ENCODE peak calls at places on chromosomes 2 and 18, in seven cellular contexts. Y is mesenchymal stem cell, P is fibroblast of lung, E is right cardiac atrium, Z is upper lobe of right lung, U is SJSA1, R is IMR-90. W is an unnamed sample. For H3K27me3 and H3K4me1, the result is how much of the 10 kb centered on the place peaks cover.

GRCh38 chr2:237967463-237967871 is 653 bp downstream of the UBE2F start:
- DNase-seq in Y (peak), U (no peak), P (peak), R (no peak), Z (peak), E (peak), W (peak)

GRCh38 chr2:113184531-113185230 is 10.9 kb downstream of the PSD4 start:
- DNase-seq in Z (no peak), Y (no peak), U (no peak), P (no peak), R (no peak), E (no peak), W (no peak)

GRCh38 chr2:29629495-29629894 is 291.9 kb downstream of the ALK start:
- DNase-seq in R (no peak), Z (no peak), Y (no peak), U (no peak), P (no peak), E (no peak), W (no peak)

GRCh38 chr2:74439373-74440004 is 2.2 kb downstream of the RTKN start:
- DNase-seq in R (no peak), P (no peak), Z (no peak), E (peak), U (no peak), Y (no peak), W (no peak)

GRCh38 chr2:75190271-75190990 is 8.9 kb downstream of the TACR1 start:
- DNase-seq in P (no peak), R (no peak), U (no peak), E (no peak), Y (no peak), Z (no peak), W (no peak)

GRCh38 chr2:130241041-130241707 is 42.9 kb upstream of the TUBA3E start:
- DNase-seq in Y (peak), U (peak), P (peak), E (no peak), R (peak), Z (no peak), W (no peak)

GRCh38 chr2:20651731-20652099 is 817 bp upstream of the HS1BP3 start:
- DNase-seq in P (no peak), E (no peak), R (no peak), Y (no peak), Z (no peak), U (no peak), W (no peak)

GRCh38 chr2:72921866-72922265 is 4.5 kb downstream of the EMX1 start:
- DNase-seq in E (no peak), Y (no peak), R (no peak), U (no peak), Z (no peak), P (no peak), W (no peak)

GRCh38 chr2:97713296-97714083 is at the start of gene ZAP70:
- DNase-seq in U (no peak), P (no peak), E (no peak), R (no peak), Y (no peak), Z (peak), W (no peak)

GRCh38 chr2:126315840-126316239 is 340.1 kb upstream of the GYPC start:
- DNase-seq in R (no peak), P (no peak), E (no peak), Z (no peak), U (no peak), Y (no peak), W (no peak)

GRCh38 chr18:2914185-2914584 is 67.4 kb downstream of the EMILIN2 start:
- DNase-seq in R (no peak), E (peak), Y (no peak), U (no peak), Z (no peak), P (no peak), W (no peak)

GRCh38 chr2:231791107-231791506 is 4.9 kb downstream of the COPS7B start:
- DNase-seq in U (no peak), P (no peak), R (no peak), E (no peak), Y (no peak), Z (no peak), W (no peak)
- H3K27me3 ChIP-seq in U (under half), P (under half), R (under half), E (under half), Y (under half), Z (under half), W (under half)

DNA sequence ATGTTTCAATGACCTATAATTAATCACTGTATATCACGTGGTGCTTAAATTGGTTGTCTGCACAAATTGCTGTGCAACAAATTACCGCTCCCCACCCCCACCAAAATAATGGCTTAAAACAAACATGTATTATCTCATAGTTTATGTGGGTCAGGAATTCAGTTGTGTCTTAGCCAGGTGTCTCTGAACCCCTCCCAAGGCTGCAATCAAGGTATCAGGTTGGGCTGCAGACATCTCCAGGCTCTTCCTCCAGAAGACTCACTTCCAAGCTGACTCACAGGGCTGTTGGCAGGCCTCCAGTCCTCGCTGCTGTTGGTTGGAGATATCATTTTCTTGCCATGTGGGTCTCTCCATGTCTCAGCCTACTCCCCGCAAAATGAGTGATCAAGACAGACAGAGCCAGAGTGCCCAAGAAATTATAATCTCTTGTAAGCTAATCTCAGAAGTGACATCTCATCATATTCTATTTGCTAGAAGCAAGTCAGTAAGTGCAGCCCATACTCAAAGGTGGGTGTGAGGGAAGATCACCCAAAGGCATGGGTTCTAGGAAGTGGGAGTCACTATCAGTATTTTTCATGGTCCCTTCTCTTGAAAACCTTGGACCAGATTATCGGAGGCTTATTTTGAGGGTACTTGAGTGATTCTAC is 38.4 kb downstream of the SPC25 start:
- DNase-seq in Z (no peak), R (peak), Y (peak), P (peak), U (no peak), E (peak), W (peak)
- H3K4me1 ChIP-seq in Z (under half), R (under half), Y (under half), P (under half), U (under half), E (under half), W (under half)

DNA sequence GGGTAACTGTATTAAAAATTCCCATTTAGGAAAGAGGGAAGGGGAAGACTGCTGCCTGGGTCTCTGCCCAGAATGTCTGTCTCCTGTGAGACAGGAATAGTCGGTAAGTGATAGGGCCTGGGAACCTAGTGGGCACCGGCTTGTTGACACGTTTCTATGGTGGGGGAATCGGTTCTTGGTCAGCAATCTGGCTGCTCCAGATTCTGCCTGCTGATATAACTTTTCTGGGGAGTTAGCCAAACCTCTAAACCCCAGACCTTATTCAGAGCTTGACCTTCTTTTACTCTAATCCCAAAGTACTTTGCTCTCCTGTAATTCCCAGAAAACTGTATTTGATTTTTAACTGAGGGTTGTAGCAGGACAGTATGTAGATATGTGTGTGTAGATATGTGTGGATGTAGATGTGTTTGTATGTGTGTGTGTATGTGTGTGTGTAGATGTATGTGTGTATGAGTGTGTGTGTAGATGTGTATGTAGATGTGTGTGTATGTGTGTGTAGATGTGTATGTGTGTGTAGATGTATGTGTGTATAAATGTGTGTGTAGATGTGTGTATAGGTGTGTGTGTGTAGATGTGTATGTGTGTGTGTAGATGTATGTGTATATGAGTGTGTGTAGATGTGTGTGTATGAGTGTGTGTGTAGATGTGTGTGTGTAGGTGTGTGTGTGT is 61.8 kb upstream of the TXNDC2 start:
- DNase-seq in Y (no peak), P (peak), U (no peak), E (peak), R (peak), Z (no peak), W (no peak)
- H3K27ac ChIP-seq in Y (no peak), P (no peak), U (no peak), E (peak), R (no peak), Z (peak), W (no peak)

GRCh38 chr2:204251977-204252376 is 293.3 kb upstream of the PARD3B start:
- DNase-seq in P (no peak), E (no peak), Z (no peak), U (no peak), Y (no peak), R (no peak), W (no peak)
- H3K27me3 ChIP-seq in P (under half), E (under half), Z (under half), U (under half), Y (under half), R (under half), W (under half)

DNA sequence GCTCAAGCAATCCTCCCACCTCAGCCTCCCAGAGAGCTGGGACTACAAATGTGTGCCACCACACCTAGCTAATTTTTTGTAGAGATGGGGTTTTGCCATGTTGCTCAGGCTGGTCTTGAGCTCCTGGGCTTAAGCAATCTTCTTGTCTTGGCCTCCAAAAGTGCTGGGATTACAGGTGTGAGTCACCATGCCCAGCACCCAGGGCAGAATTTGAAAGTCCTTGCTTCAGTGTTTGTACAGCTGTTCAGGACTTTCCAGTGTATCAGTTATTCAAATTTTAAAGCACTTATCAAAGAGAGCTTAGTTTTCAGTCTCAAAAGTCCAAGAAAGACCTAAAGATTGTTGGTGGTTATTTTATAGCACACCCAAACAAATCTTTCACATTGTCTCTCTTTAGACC is 43.6 kb upstream of the VPS54 start:
- DNase-seq in E (no peak), P (peak), R (peak), Y (peak), Z (no peak), U (no peak), W (peak)
- H3K4me1 ChIP-seq in E (under half), P (under half), R (under half), Y (under half), Z (under half), U (under half), W (under half)

W was measured in pancreas.